ENCODE peak calls at places on chromosomes 4 and X, in six cellular contexts. E, F, Z, Y, H and B are unnamed samples.

GRCh38 chr4:123856689-123857545 is 460.3 kb downstream of the SPRY1 start:
- DNase-seq in Y (no peak), F (no peak), Z (no peak), E (no peak), H (no peak), B (peak; percentile 39)

GRCh38 chr4:56786955-56787354 is 34.5 kb downstream of the SPINK2 start:
- DNase-seq in H (no peak), E (no peak), Z (peak; percentile 88), F (peak; percentile 84), Y (no peak), B (peak; percentile 76)

GRCh38 chrX:143635915-143636314 is at the start of gene SLITRK4:
- DNase-seq in Y (no peak), E (no peak), H (no peak), Z (no peak), F (no peak), B (no peak)

GRCh38 chr4:793941-794621 is 31.8 kb downstream of the CPLX1 start:
- DNase-seq in H (no peak), Z (no peak), F (no peak), Y (no peak), E (no peak), B (no peak)

GRCh38 chrX:20159811-20160385 is 18.3 kb upstream of the EIF1AX start:
- DNase-seq in Y (no peak), H (no peak), E (no peak), Z (no peak), F (no peak), B (no peak)

GRCh38 chr4:150152764-150153163 is 74.5 kb downstream of the DCLK2 start:
- DNase-seq in Z (peak; percentile 25), E (no peak), H (no peak), F (no peak), Y (no peak), B (no peak)

GRCh38 chrX:69093960-69094935 is 71.0 kb downstream of the PJA1 start:
- DNase-seq in Z (peak; percentile 46), E (peak; percentile 42), Y (peak; percentile 10), F (no peak), H (peak; percentile 12), B (no peak)

GRCh38 chr4:146776691-146777090 is 138.0 kb downstream of the POU4F2 start:
- DNase-seq in Z (no peak), F (no peak), Y (no peak), H (no peak), E (no peak), B (no peak)